ENCODE peak calls at places on chromosomes 13 and 19, in five cellular contexts. One of them, this sample, is unnamed.

GRCh38 chr19:38653028-38653571 is 5.7 kb downstream of the ACTN4 start:
- ATAC-seq in right cardiac atrium: peak; percentile 58
- ATAC-seq in stimulated activated naive CD8-positive, alpha-beta T cell treated with anti-CD3 and anti-CD28 coated beads, Interleukin-15, Interleukin-2, amounts not matched to agents 100 U/mL and 50 U/mL, for 24 hours: no peak
- ATAC-seq in GM12878: no peak
- ATAC-seq in pancreas: peak; percentile 62
- ATAC-seq in this sample: no peak

GRCh38 chr19:6023085-6023682 is 45.2 kb upstream of the RANBP3 start:
- ATAC-seq in right cardiac atrium: peak; percentile 13
- ATAC-seq in stimulated activated naive CD8-positive, alpha-beta T cell treated with anti-CD3 and anti-CD28 coated beads, Interleukin-15, Interleukin-2, amounts not matched to agents 100 U/mL and 50 U/mL, for 24 hours: no peak
- ATAC-seq in GM12878: peak; percentile 40
- ATAC-seq in pancreas: no peak
- ATAC-seq in this sample: no peak

GRCh38 chr19:3338541-3339181 is 27.7 kb upstream of the NFIC start:
- ATAC-seq in right cardiac atrium: peak; percentile 3
- ATAC-seq in stimulated activated naive CD8-positive, alpha-beta T cell treated with anti-CD3 and anti-CD28 coated beads, Interleukin-15, Interleukin-2, amounts not matched to agents 100 U/mL and 50 U/mL, for 24 hours: peak; percentile 46
- ATAC-seq in GM12878: no peak
- ATAC-seq in pancreas: peak; percentile 28
- ATAC-seq in this sample: peak; percentile 24

GRCh38 chr19:50167314-50167721 is 4.2 kb upstream of the IZUMO2 start:
- ATAC-seq in right cardiac atrium: no peak
- ATAC-seq in stimulated activated naive CD8-positive, alpha-beta T cell treated with anti-CD3 and anti-CD28 coated beads, Interleukin-15, Interleukin-2, amounts not matched to agents 100 U/mL and 50 U/mL, for 24 hours: no peak
- ATAC-seq in GM12878: no peak
- ATAC-seq in pancreas: peak; percentile 90
- ATAC-seq in this sample: no peak

GRCh38 chr19:45477713-45478453 is 10.1 kb downstream of the FOSB start:
- ATAC-seq in right cardiac atrium: no peak
- ATAC-seq in stimulated activated naive CD8-positive, alpha-beta T cell treated with anti-CD3 and anti-CD28 coated beads, Interleukin-15, Interleukin-2, amounts not matched to agents 100 U/mL and 50 U/mL, for 24 hours: peak; percentile 5
- ATAC-seq in GM12878: peak; percentile 10
- ATAC-seq in pancreas: peak; percentile 1
- ATAC-seq in this sample: no peak

GRCh38 chr13:24308488-24309020 is 826 bp upstream of the C1QTNF9 start:
- ATAC-seq in right cardiac atrium: peak; percentile 42
- ATAC-seq in stimulated activated naive CD8-positive, alpha-beta T cell treated with anti-CD3 and anti-CD28 coated beads, Interleukin-15, Interleukin-2, amounts not matched to agents 100 U/mL and 50 U/mL, for 24 hours: no peak
- ATAC-seq in GM12878: no peak
- ATAC-seq in pancreas: no peak
- ATAC-seq in this sample: peak; percentile 29

GRCh38 chr19:5271145-5271544 is 69.5 kb downstream of the PTPRS start:
- ATAC-seq in right cardiac atrium: no peak
- ATAC-seq in stimulated activated naive CD8-positive, alpha-beta T cell treated with anti-CD3 and anti-CD28 coated beads, Interleukin-15, Interleukin-2, amounts not matched to agents 100 U/mL and 50 U/mL, for 24 hours: peak; percentile 49
- ATAC-seq in GM12878: peak; percentile 86
- ATAC-seq in pancreas: no peak
- ATAC-seq in this sample: peak; percentile 57

GRCh38 chr13:91311491-91311890 is 36.0 kb upstream of the MIR17HG start:
- ATAC-seq in right cardiac atrium: no peak
- ATAC-seq in stimulated activated naive CD8-positive, alpha-beta T cell treated with anti-CD3 and anti-CD28 coated beads, Interleukin-15, Interleukin-2, amounts not matched to agents 100 U/mL and 50 U/mL, for 24 hours: no peak
- ATAC-seq in GM12878: peak; percentile 21
- ATAC-seq in pancreas: no peak
- ATAC-seq in this sample: no peak

GRCh38 chr19:44912854-44913253 is 1.6 kb upstream of the APOC1 start:
- ATAC-seq in right cardiac atrium: peak; percentile 28
- ATAC-seq in stimulated activated naive CD8-positive, alpha-beta T cell treated with anti-CD3 and anti-CD28 coated beads, Interleukin-15, Interleukin-2, amounts not matched to agents 100 U/mL and 50 U/mL, for 24 hours: no peak
- ATAC-seq in GM12878: no peak
- ATAC-seq in pancreas: peak; percentile 17
- ATAC-seq in this sample: no peak

GRCh38 chr19:1837222-1837565 is 11.1 kb downstream of the REXO1 start:
- ATAC-seq in right cardiac atrium: no peak
- ATAC-seq in stimulated activated naive CD8-positive, alpha-beta T cell treated with anti-CD3 and anti-CD28 coated beads, Interleukin-15, Interleukin-2, amounts not matched to agents 100 U/mL and 50 U/mL, for 24 hours: no peak
- ATAC-seq in GM12878: no peak
- ATAC-seq in pancreas: no peak
- ATAC-seq in this sample: no peak

GRCh38 chr13:73076013-73076412 is 17.2 kb downstream of the KLF5 start:
- ATAC-seq in right cardiac atrium: no peak
- ATAC-seq in stimulated activated naive CD8-positive, alpha-beta T cell treated with anti-CD3 and anti-CD28 coated beads, Interleukin-15, Interleukin-2, amounts not matched to agents 100 U/mL and 50 U/mL, for 24 hours: no peak
- ATAC-seq in GM12878: no peak
- ATAC-seq in pancreas: no peak
- ATAC-seq in this sample: no peak

GRCh38 chr19:47569331-47569730 is 3.6 kb downstream of the ZNF541 start:
- ATAC-seq in right cardiac atrium: no peak
- ATAC-seq in stimulated activated naive CD8-positive, alpha-beta T cell treated with anti-CD3 and anti-CD28 coated beads, Interleukin-15, Interleukin-2, amounts not matched to agents 100 U/mL and 50 U/mL, for 24 hours: no peak
- ATAC-seq in GM12878: no peak
- ATAC-seq in pancreas: no peak
- ATAC-seq in this sample: no peak

GRCh38 chr19:35860818-35861639 is 4.3 kb downstream of the KIRREL2 start:
- ATAC-seq in right cardiac atrium: no peak
- ATAC-seq in stimulated activated naive CD8-positive, alpha-beta T cell treated with anti-CD3 and anti-CD28 coated beads, Interleukin-15, Interleukin-2, amounts not matched to agents 100 U/mL and 50 U/mL, for 24 hours: no peak
- ATAC-seq in GM12878: no peak
- ATAC-seq in pancreas: no peak
- ATAC-seq in this sample: no peak

GRCh38 chr19:58395220-58395978 is at the start of gene RNF225:
- ATAC-seq in right cardiac atrium: peak; percentile 28
- ATAC-seq in stimulated activated naive CD8-positive, alpha-beta T cell treated with anti-CD3 and anti-CD28 coated beads, Interleukin-15, Interleukin-2, amounts not matched to agents 100 U/mL and 50 U/mL, for 24 hours: peak; percentile 44
- ATAC-seq in GM12878: peak; percentile 40
- ATAC-seq in pancreas: peak; percentile 55
- ATAC-seq in this sample: peak; percentile 40

GRCh38 chr19:17052439-17052838 is 22.8 kb downstream of the HAUS8 start:
- ATAC-seq in right cardiac atrium: peak; percentile 53
- ATAC-seq in stimulated activated naive CD8-positive, alpha-beta T cell treated with anti-CD3 and anti-CD28 coated beads, Interleukin-15, Interleukin-2, amounts not matched to agents 100 U/mL and 50 U/mL, for 24 hours: no peak
- ATAC-seq in GM12878: peak; percentile 59
- ATAC-seq in pancreas: peak; percentile 74
- ATAC-seq in this sample: no peak

GRCh38 chr13:113149711-113150544 is 8.5 kb upstream of the PROZ start:
- ATAC-seq in right cardiac atrium: no peak
- ATAC-seq in stimulated activated naive CD8-positive, alpha-beta T cell treated with anti-CD3 and anti-CD28 coated beads, Interleukin-15, Interleukin-2, amounts not matched to agents 100 U/mL and 50 U/mL, for 24 hours: no peak
- ATAC-seq in GM12878: no peak
- ATAC-seq in pancreas: no peak
- ATAC-seq in this sample: no peak

GRCh38 chr19:47105874-47106273 is 7.7 kb downstream of the ZC3H4 start:
- ATAC-seq in right cardiac atrium: no peak
- ATAC-seq in stimulated activated naive CD8-positive, alpha-beta T cell treated with anti-CD3 and anti-CD28 coated beads, Interleukin-15, Interleukin-2, amounts not matched to agents 100 U/mL and 50 U/mL, for 24 hours: no peak
- ATAC-seq in GM12878: no peak
- ATAC-seq in pancreas: no peak
- ATAC-seq in this sample: no peak

GRCh38 chr13:76638160-76638559 is 248.0 kb downstream of the KCTD12 start:
- ATAC-seq in right cardiac atrium: no peak
- ATAC-seq in stimulated activated naive CD8-positive, alpha-beta T cell treated with anti-CD3 and anti-CD28 coated beads, Interleukin-15, Interleukin-2, amounts not matched to agents 100 U/mL and 50 U/mL, for 24 hours: no peak
- ATAC-seq in GM12878: no peak
- ATAC-seq in pancreas: no peak
- ATAC-seq in this sample: no peak

GRCh38 chr19:42595550-42596172 is 937 bp upstream of the CEACAM8 start:
- ATAC-seq in right cardiac atrium: no peak
- ATAC-seq in stimulated activated naive CD8-positive, alpha-beta T cell treated with anti-CD3 and anti-CD28 coated beads, Interleukin-15, Interleukin-2, amounts not matched to agents 100 U/mL and 50 U/mL, for 24 hours: no peak
- ATAC-seq in GM12878: no peak
- ATAC-seq in pancreas: peak; percentile 25
- ATAC-seq in this sample: no peak

GRCh38 chr19:39542198-39542597 is 2.2 kb upstream of the EID2 start:
- ATAC-seq in right cardiac atrium: no peak
- ATAC-seq in stimulated activated naive CD8-positive, alpha-beta T cell treated with anti-CD3 and anti-CD28 coated beads, Interleukin-15, Interleukin-2, amounts not matched to agents 100 U/mL and 50 U/mL, for 24 hours: no peak
- ATAC-seq in GM12878: no peak
- ATAC-seq in pancreas: no peak
- ATAC-seq in this sample: no peak

GRCh38 chr13:66492479-66492878 is 737.7 kb downstream of the PCDH9 start:
- ATAC-seq in right cardiac atrium: no peak
- ATAC-seq in stimulated activated naive CD8-positive, alpha-beta T cell treated with anti-CD3 and anti-CD28 coated beads, Interleukin-15, Interleukin-2, amounts not matched to agents 100 U/mL and 50 U/mL, for 24 hours: no peak
- ATAC-seq in GM12878: peak; percentile 93
- ATAC-seq in pancreas: no peak
- ATAC-seq in this sample: no peak

GRCh38 chr19:47323872-47324271 is 8.1 kb upstream of the C5AR2 start:
- ATAC-seq in right cardiac atrium: peak; percentile 69
- ATAC-seq in stimulated activated naive CD8-positive, alpha-beta T cell treated with anti-CD3 and anti-CD28 coated beads, Interleukin-15, Interleukin-2, amounts not matched to agents 100 U/mL and 50 U/mL, for 24 hours: no peak
- ATAC-seq in GM12878: no peak
- ATAC-seq in pancreas: peak; percentile 64
- ATAC-seq in this sample: no peak

GRCh38 chr19:24048261-24048660 is 38.7 kb upstream of the ZNF254 start:
- ATAC-seq in right cardiac atrium: no peak
- ATAC-seq in stimulated activated naive CD8-positive, alpha-beta T cell treated with anti-CD3 and anti-CD28 coated beads, Interleukin-15, Interleukin-2, amounts not matched to agents 100 U/mL and 50 U/mL, for 24 hours: no peak
- ATAC-seq in GM12878: no peak
- ATAC-seq in pancreas: no peak
- ATAC-seq in this sample: no peak

This sample was measured in stimulated activated memory B cell treated with anti-CD40 and anti-IgM and Interleukin-4, amounts not matched to agents 10 μg/mL and 1 μg/mL and 100 μg/mL, for 72 hours.